ENCODE peak calls at places on chromosome 18, in six cellular contexts. One of them, this sample, is unnamed. For H3K4me1, the result is how much of the 10 kb centered on the place peaks cover.

GRCh38 chr18:9827856-9828793 is 57.6 kb upstream of the TXNDC2 start:
- DNase-seq in GM23338: no peak
- DNase-seq in GM23248: peak
- DNase-seq in BE2C: no peak
- DNase-seq in pancreas: no peak
- DNase-seq in tibial artery: peak
- DNase-seq in this sample: peak

GRCh38 chr18:14933049-14933851 is 185.3 kb downstream of the ANKRD30B start:
- DNase-seq in GM23338: no peak
- DNase-seq in tibial artery: no peak
- DNase-seq in GM23248: no peak
- DNase-seq in BE2C: no peak
- DNase-seq in pancreas: no peak
- DNase-seq in this sample: peak

GRCh38 chr18:22447770-22448169 is 30.1 kb upstream of the CTAGE1 start:
- DNase-seq in tibial artery: no peak
- DNase-seq in BE2C: no peak
- DNase-seq in pancreas: no peak
- DNase-seq in GM23338: no peak
- DNase-seq in GM23248: no peak
- DNase-seq in this sample: no peak

GRCh38 chr18:55838841-55839240 is 250.8 kb upstream of the TCF4 start:
- DNase-seq in GM23338: no peak
- DNase-seq in tibial artery: no peak
- DNase-seq in BE2C: no peak
- DNase-seq in pancreas: no peak
- DNase-seq in GM23248: peak
- DNase-seq in this sample: no peak

GRCh38 chr18:9042766-9043481 is 59.6 kb upstream of the NDUFV2 start:
- DNase-seq in tibial artery: no peak
- DNase-seq in GM23248: no peak
- DNase-seq in pancreas: no peak
- DNase-seq in GM23338: no peak
- DNase-seq in BE2C: no peak
- DNase-seq in this sample: no peak

GRCh38 chr18:22552254-22552653 is 134.5 kb upstream of the CTAGE1 start:
- DNase-seq in GM23248: peak
- DNase-seq in GM23338: no peak
- DNase-seq in pancreas: no peak
- DNase-seq in tibial artery: no peak
- DNase-seq in BE2C: no peak
- DNase-seq in this sample: no peak

GRCh38 chr18:59606193-59607175 is 90.7 kb downstream of the CCBE1 start:
- DNase-seq in GM23248: no peak
- DNase-seq in tibial artery: no peak
- DNase-seq in pancreas: no peak
- DNase-seq in BE2C: no peak
- DNase-seq in GM23338: no peak
- DNase-seq in this sample: no peak

GRCh38 chr18:58161659-58162058 is 117.6 kb downstream of the NEDD4L start:
- DNase-seq in GM23248: no peak
- DNase-seq in tibial artery: no peak
- DNase-seq in pancreas: peak
- DNase-seq in GM23338: peak
- DNase-seq in BE2C: peak
- DNase-seq in this sample: no peak

GRCh38 chr18:23881778-23882177 is 132.8 kb upstream of the TTC39C start:
- DNase-seq in GM23248: no peak
- DNase-seq in tibial artery: no peak
- DNase-seq in BE2C: no peak
- DNase-seq in GM23338: no peak
- DNase-seq in pancreas: peak
- DNase-seq in this sample: no peak

GRCh38 chr18:35753306-35753910 is 171.9 kb downstream of the GALNT1 start:
- DNase-seq in pancreas: no peak
- DNase-seq in tibial artery: no peak
- DNase-seq in GM23248: peak
- DNase-seq in GM23338: no peak
- DNase-seq in BE2C: no peak
- DNase-seq in this sample: no peak

GRCh38 chr18:58195278-58195721 is 151.3 kb downstream of the NEDD4L start:
- DNase-seq in GM23338: peak
- DNase-seq in pancreas: peak
- DNase-seq in GM23248: no peak
- DNase-seq in BE2C: no peak
- DNase-seq in tibial artery: no peak
- DNase-seq in this sample: peak

GRCh38 chr18:37144921-37145320 is 316.0 kb downstream of the KIAA1328 start:
- DNase-seq in BE2C: no peak
- DNase-seq in pancreas: no peak
- DNase-seq in GM23338: no peak
- DNase-seq in tibial artery: no peak
- DNase-seq in GM23248: no peak
- DNase-seq in this sample: no peak

GRCh38 chr18:54316071-54316820 is 41.4 kb downstream of the STARD6 start:
- DNase-seq in BE2C: no peak
- DNase-seq in tibial artery: no peak
- DNase-seq in GM23338: no peak
- DNase-seq in GM23248: no peak
- DNase-seq in pancreas: no peak
- DNase-seq in this sample: no peak

GRCh38 chr18:45860971-45861370 is 35.5 kb downstream of the SIGLEC15 start:
- DNase-seq in GM23248: no peak
- DNase-seq in BE2C: no peak
- DNase-seq in pancreas: no peak
- DNase-seq in GM23338: no peak
- DNase-seq in tibial artery: no peak
- DNase-seq in this sample: no peak

GRCh38 chr18:59231877-59232276 is 11.9 kb downstream of the GRP start:
- DNase-seq in BE2C: no peak
- DNase-seq in GM23338: no peak
- DNase-seq in tibial artery: no peak
- DNase-seq in pancreas: no peak
- DNase-seq in GM23248: no peak
- DNase-seq in this sample: no peak

GRCh38 chr18:44637210-44638051 is 43.3 kb upstream of the SETBP1 start:
- DNase-seq in tibial artery: no peak
- DNase-seq in GM23338: no peak
- DNase-seq in BE2C: no peak
- DNase-seq in pancreas: no peak
- DNase-seq in GM23248: peak
- DNase-seq in this sample: no peak

GRCh38 chr18:53527365-53527764 is 697.1 kb downstream of the MBD2 start:
- DNase-seq in GM23248: no peak
- DNase-seq in GM23338: no peak
- DNase-seq in pancreas: no peak
- DNase-seq in tibial artery: no peak
- DNase-seq in BE2C: no peak
- DNase-seq in this sample: no peak

GRCh38 chr18:50429207-50429948 is 54.5 kb downstream of the SKA1 start:
- DNase-seq in pancreas: no peak
- DNase-seq in GM23338: peak
- DNase-seq in BE2C: no peak
- DNase-seq in tibial artery: no peak
- DNase-seq in GM23248: peak
- DNase-seq in this sample: no peak

GRCh38 chr18:25705650-25706049 is 353.7 kb upstream of the ZNF521 start:
- DNase-seq in pancreas: no peak
- DNase-seq in BE2C: no peak
- DNase-seq in GM23338: no peak
- DNase-seq in GM23248: no peak
- DNase-seq in tibial artery: no peak
- DNase-seq in this sample: no peak

GRCh38 chr18:32289480-32290075 is 99.7 kb downstream of the MEP1B start:
- DNase-seq in GM23338: peak
- DNase-seq in pancreas: peak
- DNase-seq in GM23248: peak
- DNase-seq in tibial artery: peak
- DNase-seq in BE2C: peak
- DNase-seq in this sample: no peak

GRCh38 chr18:48943736-48944527 is 6.8 kb downstream of the SMAD7 start:
- DNase-seq in pancreas: no peak
- DNase-seq in GM23338: no peak
- DNase-seq in BE2C: no peak
- DNase-seq in tibial artery: no peak
- DNase-seq in GM23248: peak
- DNase-seq in this sample: no peak
- H3K4me1 ChIP-seq in pancreas: half or more
- H3K4me1 ChIP-seq in GM23338: half or more
- H3K4me1 ChIP-seq in BE2C: under half
- H3K4me1 ChIP-seq in tibial artery: under half
- H3K4me1 ChIP-seq in GM23248: half or more
- H3K4me1 ChIP-seq in this sample: half or more

GRCh38 chr18:63307555-63308200 is 11.9 kb downstream of the BCL2 start:
- DNase-seq in BE2C: peak
- DNase-seq in tibial artery: no peak
- DNase-seq in pancreas: no peak
- DNase-seq in GM23248: peak
- DNase-seq in GM23338: no peak
- DNase-seq in this sample: no peak
- H3K4me1 ChIP-seq in BE2C: under half
- H3K4me1 ChIP-seq in tibial artery: under half
- H3K4me1 ChIP-seq in pancreas: under half
- H3K4me1 ChIP-seq in GM23248: under half
- H3K4me1 ChIP-seq in GM23338: under half
- H3K4me1 ChIP-seq in this sample: under half

DNA sequence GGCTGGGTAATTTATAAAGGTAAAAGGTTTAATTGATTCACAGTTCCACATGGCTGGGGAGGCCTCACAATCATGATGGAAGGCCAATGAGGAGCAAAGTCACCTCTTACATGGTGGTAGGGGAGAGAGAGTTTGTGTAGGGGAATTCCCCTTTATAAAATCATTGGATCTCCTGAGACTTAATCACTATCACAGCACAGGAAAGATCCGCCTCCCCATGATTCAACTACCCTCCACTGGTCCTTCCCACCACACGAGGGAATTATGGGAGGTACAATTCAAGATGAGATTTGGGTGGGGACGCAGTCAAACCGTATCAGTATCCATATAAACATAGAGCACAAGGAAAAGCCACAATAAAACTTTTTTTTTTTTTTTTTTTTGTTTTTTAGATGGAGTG is 172.6 kb upstream of the PIEZO2 start:
- DNase-seq in GM23338: no peak
- DNase-seq in pancreas: no peak
- DNase-seq in GM23248: peak
- DNase-seq in BE2C: no peak
- DNase-seq in tibial artery: no peak
- DNase-seq in this sample: no peak
- H3K4me1 ChIP-seq in GM23338: under half
- H3K4me1 ChIP-seq in pancreas: under half
- H3K4me1 ChIP-seq in GM23248: half or more
- H3K4me1 ChIP-seq in BE2C: under half
- H3K4me1 ChIP-seq in tibial artery: under half
- H3K4me1 ChIP-seq in this sample: under half

GRCh38 chr18:7577706-7578105 is 10.6 kb downstream of the PTPRM start:
- DNase-seq in GM23338: peak
- DNase-seq in tibial artery: no peak
- DNase-seq in GM23248: peak
- DNase-seq in pancreas: no peak
- DNase-seq in BE2C: no peak
- DNase-seq in this sample: no peak
- H3K4me1 ChIP-seq in GM23338: under half
- H3K4me1 ChIP-seq in tibial artery: under half
- H3K4me1 ChIP-seq in GM23248: under half
- H3K4me1 ChIP-seq in pancreas: under half
- H3K4me1 ChIP-seq in BE2C: under half
- H3K4me1 ChIP-seq in this sample: under half

This sample was measured in mucosa of descending colon.